ENCODE peak calls at places on chromosomes 7 and 10, in eight cellular contexts. G, F, Z, Q, V, M, Y and H are unnamed samples.

GRCh38 chr10:91621483-91622113 is 11.3 kb downstream of the PPP1R3C start:
- DNase-seq in G (no peak), Y (no peak), V (no peak), Q (no peak), F (no peak), M (no peak), Z (no peak), H (no peak)

GRCh38 chr7:139734395-139734794 is 43.4 kb downstream of the HIPK2 start:
- DNase-seq in F (peak), Y (no peak), Q (no peak), V (no peak), G (peak), M (no peak), Z (no peak), H (no peak)

GRCh38 chr7:31027161-31027965 is 24.7 kb upstream of the ADCYAP1R1 start:
- DNase-seq in Z (no peak), Q (no peak), G (no peak), F (no peak), Y (no peak), V (peak), M (no peak), H (peak)

GRCh38 chr10:15589109-15589508 is 130.6 kb downstream of the ITGA8 start:
- DNase-seq in M (no peak), F (no peak), Q (no peak), Y (no peak), Z (no peak), G (no peak), V (no peak), H (no peak)

GRCh38 chr10:60446855-60447254 is 57.2 kb upstream of the ANK3 start:
- DNase-seq in Z (peak), M (no peak), V (no peak), Y (no peak), F (no peak), Q (no peak), G (peak), H (no peak)

GRCh38 chr7:36784991-36785940 is 61.0 kb upstream of the AOAH start:
- DNase-seq in M (peak), G (no peak), Y (peak), Z (peak), V (peak), Q (peak), F (no peak), H (no peak)

GRCh38 chr7:50673096-50673495 is 107.9 kb upstream of the DDC start:
- DNase-seq in Z (no peak), Y (no peak), G (no peak), Q (no peak), V (no peak), M (no peak), F (no peak), H (no peak)

GRCh38 chr10:89151857-89152256 is 55.3 kb downstream of the CH25H start:
- DNase-seq in G (peak), F (peak), Z (no peak), V (no peak), Y (no peak), Q (no peak), M (no peak), H (no peak)

GRCh38 chr7:130273081-130273699 is 6.5 kb downstream of the CPA2 start:
- DNase-seq in Y (no peak), Q (no peak), M (no peak), V (no peak), G (no peak), F (no peak), Z (no peak), H (no peak)

GRCh38 chr10:124912052-124912435 is 29.9 kb upstream of the ZRANB1 start:
- DNase-seq in V (no peak), M (no peak), Y (no peak), G (no peak), Q (no peak), Z (no peak), F (no peak), H (no peak)

GRCh38 chr7:92767427-92767826 is 68.9 kb downstream of the CDK6 start:
- DNase-seq in G (peak), Q (no peak), Y (no peak), M (no peak), Z (no peak), V (no peak), F (no peak), H (no peak)

GRCh38 chr7:107232568-107233090 is 63.8 kb downstream of the HBP1 start:
- DNase-seq in G (peak), F (peak), V (no peak), M (no peak), Z (no peak), Q (no peak), Y (no peak), H (no peak)

GRCh38 chr10:119138341-119139306 is 26.9 kb downstream of the SFXN4 start:
- DNase-seq in Y (no peak), V (no peak), F (no peak), M (no peak), G (no peak), Q (no peak), Z (no peak), H (no peak)

GRCh38 chr7:118040562-118040961 is 143.4 kb upstream of the LSM8 start:
- DNase-seq in Y (no peak), Q (no peak), Z (no peak), G (no peak), F (no peak), M (no peak), V (no peak), H (no peak)

GRCh38 chr10:12194752-12195271 is 879 bp downstream of the NUDT5 start:
- DNase-seq in Y (no peak), V (no peak), Z (peak), M (peak), Q (peak), G (peak), F (no peak), H (peak)

GRCh38 chr10:71218046-71218832 is 5.9 kb downstream of the UNC5B start:
- DNase-seq in Z (no peak), F (no peak), M (no peak), V (no peak), G (peak), Q (no peak), Y (no peak), H (no peak)

GRCh38 chr7:138449580-138449979 is 10.5 kb upstream of the TRIM24 start:
- DNase-seq in Z (no peak), F (no peak), Y (peak), G (peak), M (peak), V (no peak), Q (peak), H (peak)

GRCh38 chr7:5349437-5350173 is 66.9 kb downstream of the SLC29A4 start:
- DNase-seq in Z (no peak), F (no peak), M (no peak), Q (no peak), Y (no peak), G (no peak), V (no peak), H (peak)

GRCh38 chr10:92830478-92831389 is 17.6 kb upstream of the EXOC6 start:
- DNase-seq in V (peak), F (no peak), M (peak), G (no peak), Q (no peak), Y (no peak), Z (peak), H (no peak)

GRCh38 chr10:116718058-116718457 is 24.3 kb downstream of the HSPA12A start:
- DNase-seq in V (no peak), Q (no peak), F (no peak), M (no peak), Y (no peak), G (no peak), Z (no peak), H (no peak)

GRCh38 chr7:130152270-130153141 is 52.7 kb downstream of the TMEM209 start:
- DNase-seq in M (no peak), V (no peak), Q (no peak), Z (no peak), F (no peak), Y (no peak), G (no peak), H (no peak)